ENCODE peak calls at places on chromosomes 13 and 19, in five cellular contexts. R is neuronal stem cell, E is IMR-90, Z is cardiac muscle cell, L is NT2/D1. M is an unnamed sample. For H3K27me3 and H3K9me3, the result is how much of the 10 kb centered on the place peaks cover.

GRCh38 chr13:78137404-78138142 is 218.9 kb upstream of the EDNRB start:
- DNase-seq in R (peak), E (peak), L (peak), Z (peak), M (peak)

GRCh38 chr13:113802761-113803160 is 43.7 kb downstream of the TMEM255B start:
- DNase-seq in E (no peak), L (no peak), R (no peak), Z (no peak), M (no peak)

GRCh38 chr19:44845612-44846454 is at the start of gene NECTIN2:
- DNase-seq in L (peak), Z (peak), R (peak), E (peak), M (peak)

GRCh38 chr19:53192771-53193533 is at the start of gene ZNF665:
- DNase-seq in Z (peak), L (peak), R (peak), E (peak), M (no peak)

GRCh38 chr19:10603873-10604459 is 16.9 kb upstream of the AP1M2 start:
- DNase-seq in L (no peak), R (no peak), E (no peak), Z (no peak), M (no peak)

GRCh38 chr13:44259045-44260042 is 114.3 kb upstream of the SERP2 start:
- DNase-seq in L (no peak), E (peak), Z (peak), R (no peak), M (peak)

GRCh38 chr13:104553156-104553555 is 1486.9 kb upstream of the SLC10A2 start:
- DNase-seq in L (no peak), E (peak), R (no peak), Z (peak), M (no peak)

GRCh38 chr13:32737111-32737571 is 150.9 kb downstream of the PDS5B start:
- DNase-seq in E (no peak), L (no peak), Z (peak), R (no peak), M (no peak)

GRCh38 chr13:47598340-47598911 is 402.6 kb downstream of the SUCLA2 start:
- DNase-seq in L (no peak), R (no peak), Z (peak), E (peak), M (no peak)

GRCh38 chr19:5147971-5148793 is 179.3 kb downstream of the KDM4B start:
- DNase-seq in Z (no peak), E (no peak), R (no peak), L (no peak), M (no peak)

GRCh38 chr13:45341799-45342584 is 1.0 kb upstream of the TPT1 start:
- DNase-seq in R (no peak), E (no peak), L (no peak), Z (peak), M (no peak)

GRCh38 chr19:3725640-3726310 is 17.6 kb downstream of the TJP3 start:
- DNase-seq in E (no peak), L (no peak), Z (peak), R (no peak), M (peak)

GRCh38 chr19:13102666-13103584 is at the start of gene LYL1:
- DNase-seq in R (no peak), L (no peak), Z (peak), E (no peak), M (no peak)

GRCh38 chr19:15015946-15016542 is 33.2 kb upstream of the CASP14 start:
- DNase-seq in R (peak), L (peak), E (no peak), Z (peak), M (peak)

GRCh38 chr13:106752584-106753202 is 184.8 kb upstream of the ARGLU1 start:
- DNase-seq in L (no peak), R (peak), E (no peak), Z (peak), M (no peak)

GRCh38 chr13:73060251-73061160 is 1.7 kb downstream of the KLF5 start:
- DNase-seq in Z (peak), E (peak), R (peak), L (no peak), M (peak)

GRCh38 chr19:55257461-55258411 is 1.1 kb downstream of the PPP6R1 start:
- DNase-seq in E (peak), L (no peak), Z (peak), R (no peak), M (peak)

GRCh38 chr19:53594811-53595509 is 36.8 kb upstream of the DPRX start:
- DNase-seq in R (no peak), L (peak), Z (no peak), E (no peak), M (no peak)

GRCh38 chr19:57465680-57466381 is 8.9 kb upstream of the VN1R1 start:
- DNase-seq in E (peak), Z (peak), R (no peak), L (peak), M (no peak)

GRCh38 chr19:55112246-55112780 is 5.1 kb downstream of the PPP1R12C start:
- DNase-seq in R (no peak), L (no peak), E (no peak), Z (no peak), M (no peak)

GRCh38 chr13:79194272-79194671 is 211.8 kb downstream of the RBM26 start:
- DNase-seq in R (no peak), Z (no peak), E (no peak), L (no peak), M (no peak)

GRCh38 chr13:64428196-64428595 is 2801.9 kb downstream of the PCDH9 start:
- DNase-seq in E (peak), Z (no peak), R (no peak), L (no peak), M (peak)

GRCh38 chr13:45393941-45394570 is 24.1 kb downstream of the SLC25A30 start:
- DNase-seq in E (peak), L (peak), R (peak), Z (peak), M (peak)

GRCh38 chr13:39417643-39418042 is 185.3 kb downstream of the LHFPL6 start:
- DNase-seq in E (peak), R (peak), Z (peak), L (no peak), M (peak)

GRCh38 chr13:86655561-86655960 is 856.3 kb upstream of the SLITRK6 start:
- DNase-seq in L (no peak), R (no peak), E (no peak), Z (no peak), M (no peak)

GRCh38 chr13:48682452-48682851 is 28.7 kb downstream of the CYSLTR2 start:
- DNase-seq in R (no peak), L (no peak), E (no peak), Z (no peak), M (no peak)

GRCh38 chr13:49498211-49498610 is 2.5 kb downstream of the PHF11 start:
- DNase-seq in R (no peak), L (no peak), E (no peak), Z (no peak), M (no peak)

GRCh38 chr19:49339364-49340068 is 4.3 kb downstream of the CD37 start:
- DNase-seq in L (peak), E (peak), Z (peak), R (peak), M (peak)

GRCh38 chr19:30968841-30969399 is 380.3 kb downstream of the TSHZ3 start:
- DNase-seq in E (no peak), Z (no peak), L (no peak), R (no peak), M (no peak)

GRCh38 chr13:73368608-73369007 is 309.8 kb downstream of the KLF5 start:
- DNase-seq in L (no peak), R (no peak), Z (no peak), E (no peak), M (no peak)

GRCh38 chr19:15249912-15250634 is 17.8 kb upstream of the EPHX3 start:
- DNase-seq in Z (peak), R (no peak), L (no peak), E (peak), M (no peak)

GRCh38 chr13:112106467-112107141 is 39.7 kb downstream of the SOX1 start:
- DNase-seq in Z (no peak), L (no peak), E (no peak), R (peak), M (no peak)
- H3K27me3 ChIP-seq in Z (half or more), L (half or more), E (under half), R (under half), M (under half)

GRCh38 chr13:20891768-20892167 is 10.8 kb downstream of the XPO4 start:
- DNase-seq in Z (no peak), R (no peak), E (no peak), L (no peak), M (no peak)
- H3K9me3 ChIP-seq in Z (under half), R (under half), E (under half), L (under half), M (under half)

GRCh38 chr13:26962671-26963070 is 202.1 kb upstream of the GPR12 start:
- DNase-seq in Z (no peak), E (no peak), R (no peak), L (no peak), M (no peak)

GRCh38 chr13:26967119-26968038 is 204.2 kb downstream of the USP12 start:
- DNase-seq in L (no peak), R (no peak), Z (peak), E (no peak), M (no peak)

GRCh38 chr13:26964278-26965057 is 203.9 kb upstream of the GPR12 start:
- DNase-seq in E (peak), R (no peak), Z (peak), L (no peak), M (no peak)

GRCh38 chr13:26965976-26966375 is 205.4 kb upstream of the GPR12 start:
- DNase-seq in Z (peak), R (no peak), E (peak), L (no peak), M (peak)

DNA sequence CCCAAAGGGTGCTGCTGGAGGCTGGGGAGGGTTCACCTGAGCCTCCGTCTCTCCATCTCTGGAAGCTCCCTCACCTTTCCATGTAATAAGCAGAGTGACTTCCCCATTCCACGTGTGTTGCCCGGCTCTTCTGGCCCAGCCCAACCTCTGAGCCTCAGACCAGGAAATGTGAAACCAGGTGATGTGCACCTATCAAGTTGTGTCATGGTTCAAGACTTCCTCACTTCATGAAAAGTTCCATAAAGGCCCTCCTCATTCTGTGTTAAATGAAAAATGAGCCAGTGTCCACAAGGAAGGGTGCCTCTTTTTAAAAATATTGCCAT is 204.4 kb upstream of the GPR12 start:
- DNase-seq in Z (no peak), R (no peak), L (no peak), E (no peak), M (no peak)
- H3K27me3 ChIP-seq in Z (under half), R (half or more), L (under half), E (under half), M (under half)

GRCh38 chr19:19821366-19822147 is at the start of gene ZNF506:
- DNase-seq in Z (peak), E (peak), L (peak), R (peak), M (peak)

GRCh38 chr19:19823916-19824315 is 2.4 kb upstream of the ZNF506 start:
- DNase-seq in R (no peak), E (no peak), L (no peak), Z (no peak), M (no peak)

GRCh38 chr19:19817357-19817756 is 4.2 kb downstream of the ZNF506 start:
- DNase-seq in L (no peak), E (no peak), R (no peak), Z (no peak), M (no peak)

GRCh38 chr19:19822148-19822429 is 539 bp upstream of the ZNF506 start:
- DNase-seq in E (no peak), L (no peak), Z (no peak), R (no peak), M (no peak)

DNA sequence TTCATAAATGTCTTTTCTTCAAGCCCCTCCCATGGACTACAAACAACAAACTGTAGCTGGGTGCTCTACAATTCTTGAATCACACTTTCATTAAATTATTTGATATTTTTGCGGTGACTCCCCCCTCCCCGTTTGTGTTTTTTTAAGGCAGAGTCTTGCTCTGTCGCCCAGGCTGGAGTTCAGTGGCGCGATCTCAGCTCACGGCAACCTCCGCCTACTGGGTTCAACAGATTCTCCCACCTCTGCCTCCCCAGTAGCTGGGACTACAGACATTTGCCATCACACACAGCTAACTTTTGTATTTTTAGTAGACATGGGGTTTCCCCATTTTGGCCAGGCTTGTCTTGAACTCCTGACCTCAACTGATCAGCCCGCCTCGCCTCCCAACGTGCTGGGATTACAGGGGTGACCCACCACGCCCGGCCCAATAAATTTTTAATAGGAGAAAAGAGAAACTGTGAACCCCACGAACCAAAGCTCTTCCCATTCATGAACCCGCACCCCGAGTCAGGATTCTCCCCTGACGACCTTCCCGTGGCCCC is 705 bp downstream of the ZNF506 start:
- DNase-seq in L (no peak), E (no peak), Z (peak), R (no peak), M (no peak)
- H3K9me3 ChIP-seq in L (under half), E (under half), Z (under half), R (under half), M (half or more)

GRCh38 chr19:42312370-42312769 is 739 bp upstream of the TMEM145 start:
- DNase-seq in E (no peak), L (no peak), R (no peak), Z (no peak), M (no peak)

GRCh38 chr19:42313096-42313839 is at the start of gene TMEM145:
- DNase-seq in E (peak), R (peak), L (no peak), Z (peak), M (peak)

GRCh38 chr19:42311612-42312160 is 1.4 kb upstream of the TMEM145 start:
- DNase-seq in Z (no peak), E (no peak), R (no peak), L (no peak), M (no peak)

GRCh38 chr19:42315024-42315423 is 1.9 kb downstream of the TMEM145 start:
- DNase-seq in L (no peak), E (no peak), Z (no peak), R (no peak), M (no peak)

GRCh38 chr19:42313840-42314755 is 989 bp downstream of the TMEM145 start:
- DNase-seq in E (no peak), Z (no peak), R (no peak), L (no peak), M (no peak)
- H3K27me3 ChIP-seq in E (under half), Z (under half), R (under half), L (under half), M (under half)

GRCh38 chr13:30255696-30256095 is 51.7 kb downstream of the KATNAL1 start:
- DNase-seq in Z (no peak), R (no peak), L (no peak), E (no peak), M (no peak)
- H3K9me3 ChIP-seq in Z (under half), R (under half), L (under half), E (under half), M (under half)

DNA sequence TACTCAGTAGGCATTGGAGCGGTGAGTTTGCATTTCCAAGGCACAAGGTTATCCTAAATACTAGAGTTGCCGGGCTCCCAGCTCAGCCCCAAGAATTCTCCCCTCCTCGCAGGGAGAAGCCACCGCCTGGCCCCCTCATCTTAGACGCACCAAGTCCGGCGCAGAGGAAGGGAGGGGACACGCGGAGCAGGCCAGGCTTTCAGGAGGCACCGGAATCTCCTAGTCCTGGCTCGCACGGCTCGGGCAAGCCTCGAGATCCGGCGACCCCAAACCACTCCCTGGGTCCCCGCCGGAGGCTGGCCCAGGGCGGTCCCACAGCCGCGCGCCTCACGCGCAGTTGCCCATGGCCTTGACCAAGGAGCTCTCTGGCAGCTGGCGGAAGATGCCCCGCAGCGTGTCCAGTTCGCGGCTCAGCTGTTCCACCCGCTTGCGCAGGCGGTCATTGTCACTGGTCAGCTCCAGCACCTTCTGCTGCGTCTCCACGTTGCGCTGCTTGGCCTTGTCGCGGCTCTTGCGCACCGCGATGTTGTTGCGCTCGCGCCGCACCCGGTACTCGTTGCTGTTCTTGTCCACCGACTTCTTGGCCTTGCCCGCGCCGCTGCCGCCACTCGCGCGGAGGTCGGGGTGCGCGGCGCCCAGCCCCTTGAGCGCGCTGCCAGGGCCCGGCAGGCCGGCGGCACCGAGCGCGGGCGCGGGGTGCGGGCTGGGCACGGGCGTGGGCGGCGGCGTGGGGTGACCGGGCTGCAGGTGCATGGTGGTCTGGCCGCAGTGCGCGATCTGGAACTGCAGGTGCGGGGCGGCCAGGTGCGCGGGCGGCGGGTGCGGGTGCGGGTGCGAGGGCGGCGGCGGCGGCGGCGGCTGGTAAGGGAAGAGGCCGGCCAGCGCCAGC is 1.1 kb downstream of the CEBPA start:
- DNase-seq in R (no peak), Z (peak), L (no peak), E (no peak), M (no peak)
- H3K27me3 ChIP-seq in R (half or more), Z (under half), L (under half), E (half or more), M (under half)

DNA sequence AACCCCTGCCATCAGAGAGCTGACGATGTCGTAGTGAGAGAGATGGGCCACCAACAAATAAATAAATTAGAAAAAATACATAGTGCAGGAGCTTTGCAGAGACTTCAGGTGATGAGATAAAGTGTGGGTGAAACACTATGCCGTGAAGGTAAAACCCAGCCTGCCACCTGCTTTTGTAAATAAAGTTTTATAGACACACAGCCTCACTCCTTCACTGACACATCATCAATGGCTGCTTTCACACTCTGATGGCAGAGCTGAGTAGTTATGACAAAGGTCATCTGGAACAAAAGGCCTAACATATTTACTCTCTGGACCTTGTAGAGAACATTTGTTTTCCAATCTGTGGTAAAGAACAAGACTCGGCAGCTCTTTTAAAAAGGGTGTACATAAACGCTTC is 45.0 kb downstream of the MBD3L2B start:
- DNase-seq in L (no peak), Z (no peak), E (no peak), R (no peak), M (no peak)
- H3K9me3 ChIP-seq in L (under half), Z (under half), E (under half), R (under half), M (under half)

GRCh38 chr13:31038834-31039552 is 106.5 kb downstream of the TEX26 start:
- DNase-seq in L (no peak), R (no peak), E (peak), Z (peak), M (no peak)
- H3K27me3 ChIP-seq in L (under half), R (under half), E (under half), Z (under half), M (under half)

DNA sequence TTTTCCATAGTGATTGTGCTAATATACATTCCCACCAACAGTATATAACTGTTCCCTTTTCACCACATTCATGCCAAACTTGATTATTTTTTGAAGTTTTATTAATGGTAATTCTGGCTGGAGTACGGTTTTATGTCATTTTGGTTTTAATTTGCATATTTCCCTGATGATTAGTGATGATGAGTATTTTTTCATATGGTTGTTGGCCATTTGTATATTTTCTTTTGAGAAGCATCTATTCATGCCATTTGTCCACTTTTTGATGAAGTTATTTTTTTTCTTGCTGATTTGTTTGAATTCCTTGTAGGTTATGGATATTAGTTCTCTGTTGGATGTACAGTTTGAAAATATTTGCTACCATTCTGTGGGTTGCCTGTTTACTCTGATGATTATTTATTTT is 484.4 kb upstream of the SPRY2 start:
- DNase-seq in R (no peak), L (no peak), Z (no peak), E (no peak), M (no peak)
- H3K9me3 ChIP-seq in R (under half), L (under half), Z (under half), E (under half), M (under half)

M was measured in MG63.